ENCODE peak calls at places on chromosome 5, in eight cellular contexts. Q, Z, V, D, A, W, C and G are unnamed samples.

GRCh38 chr5:36337592-36337991 is 35.9 kb upstream of the RANBP3L start:
- DNase-seq in Q (no peak), Z (no peak), V (no peak), D (no peak), A (no peak), W (no peak), C (no peak), G (no peak)

GRCh38 chr5:135444881-135445280 is 2.3 kb downstream of the DCANP1 start:
- DNase-seq in Q (no peak), Z (no peak), V (no peak), D (no peak), A (no peak), W (peak), C (no peak), G (no peak)

GRCh38 chr5:73654861-73655318 is 28.9 kb downstream of the ARHGEF28 start:
- DNase-seq in Q (peak), Z (no peak), V (no peak), D (no peak), A (no peak), W (no peak), C (no peak), G (peak)

GRCh38 chr5:178208540-178209227 is 4.4 kb downstream of the HNRNPAB start:
- DNase-seq in Q (no peak), Z (no peak), V (peak), D (no peak), A (no peak), W (no peak), C (no peak), G (no peak)

GRCh38 chr5:150342583-150342982 is 14.9 kb upstream of the TCOF1 start:
- DNase-seq in Q (no peak), Z (no peak), V (no peak), D (no peak), A (no peak), W (no peak), C (no peak), G (no peak)

GRCh38 chr5:173010021-173010420 is 26.4 kb downstream of the ATP6V0E1 start:
- DNase-seq in Q (no peak), Z (no peak), V (no peak), D (peak), A (no peak), W (peak), C (no peak), G (no peak)

GRCh38 chr5:153546566-153546965 is 56.1 kb downstream of the GRIA1 start:
- DNase-seq in Q (no peak), Z (no peak), V (no peak), D (no peak), A (no peak), W (no peak), C (no peak), G (no peak)

GRCh38 chr5:74636552-74636951 is 4.0 kb downstream of the ENC1 start:
- DNase-seq in Q (no peak), Z (no peak), V (no peak), D (no peak), A (no peak), W (no peak), C (no peak), G (no peak)

GRCh38 chr5:81147970-81148571 is 85.1 kb upstream of the CKMT2 start:
- DNase-seq in Q (no peak), Z (no peak), V (no peak), D (no peak), A (no peak), W (no peak), C (no peak), G (no peak)

GRCh38 chr5:73066466-73066865 is 53.9 kb upstream of the TMEM171 start:
- DNase-seq in Q (no peak), Z (no peak), V (no peak), D (no peak), A (no peak), W (no peak), C (no peak), G (no peak)